ENCODE peak calls at places on chromosomes 16 and 17, in nine cellular contexts. U is RWPE1; X is ascending aorta; R is CD8-positive, alpha-beta T cell; A is AG09309; O is HFFc6; K is fibroblast of mammary gland; B is thoracic aorta; F is GM06990. Q is an unnamed sample.

GRCh38 chr17:82234211-82235055 is 5.6 kb downstream of the SLC16A3 start:
- DNase-seq in U (no peak), X (no peak), R (no peak), A (no peak), O (no peak), K (no peak), B (no peak), F (peak), Q (no peak)

GRCh38 chr16:11687606-11688519 is 19.6 kb downstream of the SNN start:
- DNase-seq in U (no peak), X (no peak), R (no peak), A (no peak), O (no peak), K (no peak), B (no peak), F (no peak), Q (no peak)

GRCh38 chr17:3852561-3852960 is 6.5 kb upstream of the NCBP3 start:
- DNase-seq in U (no peak), X (no peak), R (no peak), A (no peak), O (no peak), K (no peak), B (no peak), F (no peak), Q (no peak)

GRCh38 chr16:4699030-4699556 is 5.7 kb downstream of the NUDT16L1 start:
- DNase-seq in U (no peak), X (no peak), R (no peak), A (no peak), O (no peak), K (no peak), B (no peak), F (no peak), Q (no peak)

GRCh38 chr16:11791144-11791828 is 5.8 kb downstream of the ZC3H7A start:
- DNase-seq in U (no peak), X (no peak), R (no peak), A (no peak), O (no peak), K (no peak), B (no peak), F (no peak), Q (no peak)

GRCh38 chr16:47965439-47965838 is 190.4 kb downstream of the ABCC12 start:
- DNase-seq in U (peak), X (no peak), R (no peak), A (no peak), O (peak), K (peak), B (no peak), F (no peak), Q (peak)

GRCh38 chr17:1647802-1648581 is 1.7 kb downstream of the RILP start:
- DNase-seq in U (no peak), X (no peak), R (no peak), A (no peak), O (no peak), K (no peak), B (no peak), F (no peak), Q (no peak)

GRCh38 chr17:12983986-12984932 is 33.6 kb downstream of the ELAC2 start:
- DNase-seq in U (no peak), X (peak), R (no peak), A (peak), O (peak), K (peak), B (peak), F (no peak), Q (peak)

GRCh38 chr17:73043686-73044581 is 48.6 kb downstream of the SLC39A11 start:
- DNase-seq in U (peak), X (no peak), R (no peak), A (no peak), O (peak), K (peak), B (no peak), F (no peak), Q (peak)

GRCh38 chr17:81738801-81739393 is 26.8 kb downstream of the SLC25A10 start:
- DNase-seq in U (no peak), X (no peak), R (no peak), A (no peak), O (no peak), K (no peak), B (no peak), F (no peak), Q (no peak)

GRCh38 chr17:73541561-73541981 is 102.7 kb downstream of the SDK2 start:
- DNase-seq in U (no peak), X (no peak), R (no peak), A (no peak), O (no peak), K (no peak), B (no peak), F (no peak), Q (no peak)

GRCh38 chr17:50106393-50107131 is 11.4 kb downstream of the PDK2 start:
- DNase-seq in U (no peak), X (no peak), R (no peak), A (no peak), O (no peak), K (no peak), B (no peak), F (no peak), Q (no peak)
- TF ChIP-seq CTCF in U (no peak), X (no peak), R (no peak), A (no peak), O (no peak), K (no peak), B (no peak), F (no peak), Q (no peak)

DNA sequence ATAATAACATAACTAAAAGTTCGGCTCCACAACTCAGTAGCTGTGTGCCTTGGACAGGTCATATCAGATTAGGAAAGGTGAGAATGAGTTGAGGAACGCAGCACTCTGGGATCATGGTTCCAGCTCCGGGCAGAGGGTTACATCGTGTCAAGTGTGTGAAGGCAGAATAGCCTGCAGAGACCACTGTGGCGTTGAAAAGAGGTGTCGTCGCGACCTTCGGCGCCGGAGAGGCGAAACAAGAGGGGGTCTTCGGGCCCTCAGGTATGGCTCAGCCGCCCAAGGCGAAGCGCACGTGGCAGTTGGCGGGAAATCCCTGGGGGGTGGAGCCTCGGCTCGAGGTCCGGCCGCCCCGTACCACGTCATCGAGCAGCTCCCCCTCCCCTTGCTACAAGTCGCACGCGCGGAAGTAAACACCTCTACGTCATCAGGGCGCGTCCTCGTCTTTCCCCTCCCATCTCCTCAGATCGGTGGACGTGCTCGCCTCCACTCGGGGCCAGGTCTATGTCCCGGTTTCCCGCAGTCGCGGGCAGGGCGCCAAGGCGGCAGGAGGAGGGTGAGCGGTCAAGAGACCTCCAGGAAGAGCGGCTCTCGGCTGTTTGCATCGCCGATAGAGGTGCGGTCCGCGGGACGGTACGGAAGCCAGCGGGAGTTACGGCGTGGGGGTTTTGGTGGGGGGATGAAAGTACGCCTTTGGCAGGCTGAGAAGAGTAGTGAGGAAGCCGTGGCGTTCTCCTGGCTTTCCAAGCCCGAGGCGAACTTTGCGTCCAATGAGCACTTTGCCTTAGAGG is at the start of gene DHX40:
- DNase-seq in U (peak), X (peak), R (peak), A (peak), O (peak), K (peak), B (peak), F (peak), Q (peak)
- TF ChIP-seq CTCF in U (no peak), X (no peak), R (no peak), A (no peak), O (no peak), K (no peak), B (no peak), F (no peak), Q (no peak)

GRCh38 chr16:57939872-57940224 is 31.1 kb downstream of the CNGB1 start:
- DNase-seq in U (no peak), X (no peak), R (no peak), A (no peak), O (no peak), K (no peak), B (no peak), F (no peak), Q (no peak)
- TF ChIP-seq CTCF in U (no peak), X (no peak), R (no peak), A (no peak), O (peak), K (no peak), B (no peak), F (no peak), Q (no peak)

DNA sequence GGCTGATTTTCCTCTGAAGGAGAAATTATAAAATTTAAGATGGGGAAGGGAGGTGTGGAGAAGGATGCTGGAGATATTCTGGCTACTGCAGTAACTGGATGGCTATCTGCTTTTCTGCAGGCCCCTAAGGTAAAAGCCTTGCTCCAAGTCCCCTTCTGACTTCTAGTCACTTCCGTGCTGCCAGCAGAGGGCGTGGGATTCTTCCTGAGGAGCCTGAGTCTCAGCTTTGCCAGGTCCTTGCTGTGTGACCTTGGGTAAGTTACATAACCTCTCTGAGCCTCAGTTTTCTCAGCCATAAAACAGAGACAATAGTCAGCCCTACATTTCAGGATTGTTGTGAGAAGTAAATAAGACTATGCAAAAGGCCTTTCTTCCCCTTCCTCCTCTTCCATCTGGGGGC is 24.3 kb upstream of the TMEM220 start:
- DNase-seq in U (no peak), X (no peak), R (no peak), A (no peak), O (no peak), K (peak), B (no peak), F (no peak), Q (peak)
- TF ChIP-seq CTCF in U (peak), X (no peak), R (no peak), A (peak), O (peak), K (peak), B (no peak), F (peak), Q (peak)

GRCh38 chr17:37310940-37311339 is 64.8 kb upstream of the C17orf78 start:
- DNase-seq in U (no peak), X (no peak), R (no peak), A (peak), O (peak), K (no peak), B (no peak), F (no peak), Q (no peak)
- TF ChIP-seq CTCF in U (no peak), X (no peak), R (no peak), A (no peak), O (no peak), K (no peak), B (no peak), F (no peak), Q (no peak)

DNA sequence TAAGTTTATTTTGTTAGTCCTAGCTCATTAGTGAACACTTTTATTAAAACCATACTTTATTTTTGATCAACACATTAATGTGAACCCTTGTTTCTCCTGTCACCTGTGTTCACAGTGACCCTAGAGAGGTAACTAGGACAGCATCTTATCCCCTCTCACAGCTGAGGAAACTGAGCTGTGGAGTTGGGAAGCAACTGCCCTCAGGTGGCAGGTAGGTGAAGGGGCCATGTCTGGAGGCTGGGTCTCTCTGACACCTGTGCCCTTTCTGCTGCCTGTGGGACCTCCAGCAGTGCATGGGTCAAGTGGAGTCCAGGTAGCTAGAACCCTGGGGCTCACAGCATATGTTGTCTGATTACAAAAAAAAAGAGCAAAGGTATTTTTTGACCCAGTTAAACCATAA is 22.9 kb upstream of the SLC12A3 start:
- DNase-seq in U (no peak), X (no peak), R (no peak), A (no peak), O (no peak), K (no peak), B (no peak), F (no peak), Q (no peak)
- TF ChIP-seq CTCF in U (no peak), X (no peak), R (no peak), A (no peak), O (no peak), K (no peak), B (no peak), F (no peak), Q (no peak)

GRCh38 chr17:2837147-2837561 is 40.9 kb downstream of the RAP1GAP2 start:
- DNase-seq in U (no peak), X (no peak), R (no peak), A (no peak), O (no peak), K (no peak), B (no peak), F (peak), Q (no peak)
- TF ChIP-seq CTCF in U (no peak), X (no peak), R (peak), A (no peak), O (no peak), K (no peak), B (no peak), F (peak), Q (no peak)

GRCh38 chr16:73480381-73480780 is 432.5 kb upstream of the ZFHX3 start:
- DNase-seq in U (no peak), X (no peak), R (no peak), A (no peak), O (no peak), K (no peak), B (no peak), F (no peak), Q (no peak)
- TF ChIP-seq CTCF in U (no peak), X (no peak), R (no peak), A (no peak), O (no peak), K (no peak), B (no peak), F (no peak), Q (no peak)

GRCh38 chr16:29907973-29908372 is 7.7 kb downstream of the ASPHD1 start:
- DNase-seq in U (no peak), X (no peak), R (no peak), A (no peak), O (no peak), K (no peak), B (no peak), F (no peak), Q (no peak)
- TF ChIP-seq CTCF in U (no peak), X (no peak), R (no peak), A (no peak), O (no peak), K (no peak), B (no peak), F (no peak), Q (no peak)

GRCh38 chr17:29079887-29080286 is 36.9 kb downstream of the PIPOX start:
- DNase-seq in U (no peak), X (no peak), R (no peak), A (no peak), O (no peak), K (no peak), B (no peak), F (no peak), Q (no peak)

GRCh38 chr17:29077320-29077719 is 34.4 kb downstream of the PIPOX start:
- DNase-seq in U (no peak), X (no peak), R (no peak), A (no peak), O (no peak), K (no peak), B (no peak), F (no peak), Q (no peak)

GRCh38 chr17:29078183-29079045 is 35.5 kb downstream of the PIPOX start:
- DNase-seq in U (no peak), X (no peak), R (no peak), A (no peak), O (no peak), K (peak), B (no peak), F (no peak), Q (peak)

GRCh38 chr17:29079433-29079832 is 36.5 kb downstream of the PIPOX start:
- DNase-seq in U (no peak), X (no peak), R (no peak), A (no peak), O (no peak), K (no peak), B (no peak), F (no peak), Q (no peak)

DNA sequence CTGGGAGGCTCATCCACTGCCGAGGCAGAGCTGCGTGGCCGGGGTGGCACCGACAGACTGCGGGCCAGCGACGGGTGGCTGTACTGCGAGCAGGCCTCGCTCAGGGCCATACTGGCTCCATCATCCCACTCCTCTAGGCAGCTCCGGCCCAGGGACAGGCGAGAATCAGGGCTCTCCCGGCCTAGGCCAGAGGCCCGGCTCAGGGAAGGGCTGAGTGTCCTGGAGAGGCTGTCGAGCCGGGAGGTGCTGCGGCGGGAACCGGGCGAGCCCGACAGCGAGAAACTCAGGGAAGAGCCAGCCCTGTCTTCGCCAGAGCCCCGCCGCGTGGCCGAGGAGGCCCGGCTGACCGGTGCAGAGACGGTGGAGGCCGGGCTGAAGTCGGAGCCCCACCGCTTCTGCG is 37.4 kb downstream of the PIPOX start:
- DNase-seq in U (no peak), X (no peak), R (no peak), A (no peak), O (no peak), K (no peak), B (no peak), F (no peak), Q (no peak)
- TF ChIP-seq CTCF in U (no peak), X (no peak), R (no peak), A (no peak), O (no peak), K (no peak), B (no peak), F (no peak), Q (no peak)